ENCODE peak calls at places on chromosome 16, in four cellular contexts. One of them, this sample, is unnamed.

GRCh38 chr16:48834576-48834975 is 224.6 kb upstream of the N4BP1 start:
- DNase-seq in germinal center: no peak
- DNase-seq in lower leg skin: no peak
- DNase-seq in erythroblast: no peak
- DNase-seq in this sample: no peak

GRCh38 chr16:83023640-83024039 is 396.9 kb downstream of the CDH13 start:
- DNase-seq in germinal center: no peak
- DNase-seq in lower leg skin: no peak
- DNase-seq in erythroblast: no peak
- DNase-seq in this sample: no peak

GRCh38 chr16:70738083-70738977 is 52.5 kb upstream of the MTSS2 start:
- DNase-seq in erythroblast: peak
- DNase-seq in lower leg skin: no peak
- DNase-seq in germinal center: peak
- DNase-seq in this sample: peak

GRCh38 chr16:10558746-10559641 is 21.4 kb downstream of the EMP2 start:
- DNase-seq in germinal center: no peak
- DNase-seq in lower leg skin: no peak
- DNase-seq in erythroblast: no peak
- DNase-seq in this sample: peak

GRCh38 chr16:11603331-11603750 is 16.6 kb upstream of the LITAF start:
- DNase-seq in erythroblast: no peak
- DNase-seq in germinal center: no peak
- DNase-seq in lower leg skin: no peak
- DNase-seq in this sample: peak

GRCh38 chr16:85310868-85311585 is 198.8 kb upstream of the CIBAR2 start:
- DNase-seq in germinal center: no peak
- DNase-seq in erythroblast: peak
- DNase-seq in lower leg skin: no peak
- DNase-seq in this sample: no peak

GRCh38 chr16:87474566-87474996 is 18.2 kb downstream of the ZCCHC14 start:
- DNase-seq in lower leg skin: no peak
- DNase-seq in erythroblast: no peak
- DNase-seq in germinal center: no peak
- DNase-seq in this sample: no peak

GRCh38 chr16:14286381-14287230 is 215.5 kb downstream of the MRTFB start:
- DNase-seq in lower leg skin: no peak
- DNase-seq in erythroblast: peak
- DNase-seq in germinal center: peak
- DNase-seq in this sample: peak

GRCh38 chr16:24748242-24748641 is 18.8 kb downstream of the TNRC6A start:
- DNase-seq in lower leg skin: peak
- DNase-seq in erythroblast: peak
- DNase-seq in germinal center: no peak
- DNase-seq in this sample: no peak

GRCh38 chr16:28609631-28610594 is at the start of gene SULT1A1:
- DNase-seq in erythroblast: no peak
- DNase-seq in germinal center: no peak
- DNase-seq in lower leg skin: peak
- DNase-seq in this sample: peak

GRCh38 chr16:24966031-24966430 is 49.1 kb downstream of the ARHGAP17 start:
- DNase-seq in lower leg skin: no peak
- DNase-seq in erythroblast: no peak
- DNase-seq in germinal center: no peak
- DNase-seq in this sample: no peak

GRCh38 chr16:20415541-20415940 is 6.2 kb downstream of the ACSM5 start:
- DNase-seq in germinal center: no peak
- DNase-seq in erythroblast: no peak
- DNase-seq in lower leg skin: no peak
- DNase-seq in this sample: no peak

GRCh38 chr16:425082-425718 is at the start of gene RAB11FIP3:
- DNase-seq in germinal center: peak
- DNase-seq in lower leg skin: peak
- DNase-seq in erythroblast: peak
- DNase-seq in this sample: peak

GRCh38 chr16:80167657-80168056 is 373.1 kb upstream of the DYNLRB2 start:
- DNase-seq in lower leg skin: no peak
- DNase-seq in erythroblast: no peak
- DNase-seq in germinal center: no peak
- DNase-seq in this sample: no peak